ENCODE peak calls at places on chromosome 5, in four cellular contexts. J, G, C and V are unnamed samples. For H3K4me1 and H3K9me3, the result is how much of the 10 kb centered on the place peaks cover.

GRCh38 chr5:13859285-13859684 is 85.2 kb downstream of the DNAH5 start:
- DNase-seq in J (no peak), G (no peak), C (no peak), V (no peak)

GRCh38 chr5:81268797-81269196 is 32.6 kb upstream of the ZCCHC9 start:
- DNase-seq in J (no peak), G (no peak), C (no peak), V (no peak)

GRCh38 chr5:69368458-69369368 is 607 bp downstream of the AK6 start:
- DNase-seq in J (peak), G (peak), C (no peak), V (peak)

GRCh38 chr5:119820608-119821007 is 191.2 kb downstream of the FAM170A start:
- DNase-seq in J (no peak), G (no peak), C (no peak), V (no peak)

GRCh38 chr5:41790038-41790776 is 80.0 kb downstream of the OXCT1 start:
- DNase-seq in J (no peak), G (no peak), C (peak), V (no peak)

GRCh38 chr5:138752341-138752950 is 779 bp upstream of the CTNNA1 start:
- DNase-seq in J (peak), G (no peak), C (no peak), V (no peak)

GRCh38 chr5:177600458-177601018 is 606 bp downstream of the B4GALT7 start:
- DNase-seq in J (no peak), G (no peak), C (no peak), V (no peak)

GRCh38 chr5:112824197-112824596 is 36.9 kb upstream of the SRP19 start:
- DNase-seq in J (no peak), G (no peak), C (no peak), V (no peak)

GRCh38 chr5:128782446-128782845 is 182.8 kb upstream of the SLC27A6 start:
- DNase-seq in J (no peak), G (no peak), C (peak), V (no peak)

GRCh38 chr5:1130218-1130946 is 18.5 kb upstream of the SLC12A7 start:
- DNase-seq in J (no peak), G (no peak), C (no peak), V (no peak)

GRCh38 chr5:134005415-134006118 is 792 bp upstream of the VDAC1 start:
- DNase-seq in J (peak), G (no peak), C (peak), V (no peak)

DNA sequence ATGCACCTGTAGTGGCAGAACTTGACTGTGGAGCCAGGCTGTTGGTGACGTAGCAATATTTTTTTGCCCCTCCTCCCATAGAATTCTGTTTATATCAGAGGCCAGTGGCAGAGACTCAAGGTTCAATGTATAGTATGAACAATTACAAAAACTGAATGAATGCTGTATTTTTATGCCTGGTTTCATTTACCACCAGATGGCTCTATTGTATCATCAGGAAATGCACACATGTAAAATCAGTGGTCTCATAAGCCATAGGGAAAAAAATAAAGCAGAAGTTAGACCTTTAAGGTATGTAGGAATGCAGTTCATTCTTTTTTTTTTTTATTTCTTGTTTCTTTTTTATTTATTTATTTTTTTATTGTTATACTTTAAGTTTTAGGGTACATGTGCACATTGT is 43.6 kb downstream of the CCDC192 start:
- DNase-seq in J (no peak), G (no peak), C (no peak), V (no peak)
- H3K4me1 ChIP-seq in J (under half), G (under half), C (under half), V (under half)

GRCh38 chr5:34685485-34686197 is 29.5 kb downstream of the RAI14 start:
- DNase-seq in J (no peak), G (no peak), C (no peak), V (no peak)

GRCh38 chr5:34688015-34688800 is 32.1 kb downstream of the RAI14 start:
- DNase-seq in J (no peak), G (no peak), C (no peak), V (no peak)

GRCh38 chr5:34687269-34688011 is 31.3 kb downstream of the RAI14 start:
- DNase-seq in J (peak), G (no peak), C (no peak), V (no peak)

GRCh38 chr5:34684980-34685352 is 28.8 kb downstream of the RAI14 start:
- DNase-seq in J (no peak), G (no peak), C (no peak), V (no peak)

DNA sequence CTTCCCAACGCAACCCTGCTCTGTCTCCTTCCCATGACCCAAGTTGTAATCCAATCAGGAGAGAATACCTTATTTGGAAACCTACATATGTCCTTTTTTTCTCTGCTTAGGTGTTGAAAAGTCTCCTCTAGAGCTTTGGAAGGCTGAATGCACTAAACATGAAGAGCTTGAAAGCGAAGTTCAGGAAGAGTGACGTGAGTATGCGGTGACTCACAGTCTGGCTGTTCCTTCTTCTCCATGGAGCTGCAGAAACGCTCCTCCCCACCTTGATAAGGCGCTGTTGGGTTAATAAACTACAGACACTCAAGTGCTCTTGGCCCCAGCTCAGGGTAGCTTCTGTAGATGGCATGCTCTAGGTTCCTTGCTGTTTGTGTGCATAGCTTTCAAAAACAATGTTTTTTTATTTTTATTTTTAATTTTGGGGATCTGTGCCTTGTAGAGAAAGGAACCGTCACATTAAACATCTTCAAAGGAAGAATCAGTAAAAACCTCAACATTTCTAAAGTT is 30.7 kb downstream of the RAI14 start:
- DNase-seq in J (peak), G (no peak), C (no peak), V (no peak)
- H3K4me3 ChIP-seq in J (no peak), G (no peak), C (no peak), V (no peak)

GRCh38 chr5:141261238-141261546 is 16.0 kb downstream of the PCDHB15 start:
- DNase-seq in J (no peak), G (no peak), C (no peak), V (no peak)

GRCh38 chr5:141258948-141259347 is 13.8 kb downstream of the PCDHB15 start:
- DNase-seq in J (no peak), G (no peak), C (no peak), V (no peak)

GRCh38 chr5:141258464-141258863 is 13.3 kb downstream of the PCDHB15 start:
- DNase-seq in J (no peak), G (no peak), C (no peak), V (no peak)

DNA sequence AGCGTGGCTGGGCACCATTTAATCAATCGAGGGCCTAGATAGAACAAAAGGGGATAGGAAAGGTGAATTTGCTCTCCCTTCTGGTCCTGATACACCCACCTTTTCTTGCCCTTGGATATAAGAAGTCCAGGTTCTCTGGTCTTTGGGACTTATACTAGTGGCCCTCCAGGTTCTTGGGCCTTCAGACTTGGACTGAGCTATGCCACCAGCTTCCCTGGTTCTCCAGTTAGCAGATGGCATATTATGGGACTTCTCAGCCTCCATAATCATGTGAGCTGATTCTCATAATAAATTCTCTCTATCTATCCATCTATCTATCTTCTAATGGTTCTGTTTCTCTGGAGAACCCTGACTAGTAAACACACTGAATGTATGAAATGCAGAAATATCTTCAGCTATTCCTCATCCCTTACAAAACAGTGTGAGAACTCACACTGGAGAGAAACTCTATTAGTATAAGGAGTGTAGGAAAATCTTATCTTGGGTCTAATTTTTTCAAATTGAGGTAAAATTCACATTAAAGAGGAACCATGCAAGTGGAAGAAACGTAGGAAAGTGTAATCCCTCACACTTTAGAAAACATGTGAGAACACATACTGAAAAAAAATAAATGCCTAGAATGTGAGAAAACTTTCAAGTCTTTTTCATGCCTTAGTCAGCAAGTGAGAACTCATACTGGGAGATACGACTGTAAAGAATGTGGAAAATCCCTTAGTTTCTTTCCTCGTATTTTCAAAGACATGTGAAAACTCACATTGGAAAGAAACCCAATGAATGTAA is 15.5 kb downstream of the PCDHB15 start:
- DNase-seq in J (no peak), G (no peak), C (no peak), V (no peak)
- H3K9me3 ChIP-seq in J (under half), G (half or more), C (under half), V (half or more)

GRCh38 chr5:132256086-132256782 is 1.3 kb upstream of the PDLIM4 start:
- DNase-seq in J (peak), G (no peak), C (no peak), V (no peak)
- H3K4me1 ChIP-seq in J (under half), G (under half), C (under half), V (under half)

GRCh38 chr5:154860123-154860522 is 1.7 kb downstream of the CNOT8 start:
- DNase-seq in J (no peak), G (no peak), C (no peak), V (no peak)
- H3K4me3 ChIP-seq in J (peak), G (peak), C (peak), V (peak)

DNA sequence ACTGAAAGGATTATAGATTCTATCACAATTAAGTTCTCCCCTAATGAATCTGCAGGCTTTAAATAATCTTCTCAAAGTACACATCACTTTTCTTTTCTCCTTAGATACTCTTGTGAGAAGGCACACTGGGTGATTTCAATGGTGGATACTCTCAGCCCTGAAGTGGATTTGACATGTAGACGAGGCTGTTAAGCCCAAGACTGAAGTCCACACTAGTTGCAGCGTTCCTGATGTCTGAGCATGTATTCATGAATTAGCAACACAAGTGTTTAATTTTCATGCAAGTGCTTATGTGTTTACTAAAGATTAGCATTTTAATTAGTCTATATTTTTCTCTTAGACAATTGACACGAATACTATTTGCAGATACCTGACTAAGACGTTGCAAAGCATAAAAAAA is 218.9 kb downstream of the TMEM161B start:
- DNase-seq in J (no peak), G (no peak), C (no peak), V (no peak)
- H3K9me3 ChIP-seq in J (under half), G (under half), C (under half), V (under half)

DNA sequence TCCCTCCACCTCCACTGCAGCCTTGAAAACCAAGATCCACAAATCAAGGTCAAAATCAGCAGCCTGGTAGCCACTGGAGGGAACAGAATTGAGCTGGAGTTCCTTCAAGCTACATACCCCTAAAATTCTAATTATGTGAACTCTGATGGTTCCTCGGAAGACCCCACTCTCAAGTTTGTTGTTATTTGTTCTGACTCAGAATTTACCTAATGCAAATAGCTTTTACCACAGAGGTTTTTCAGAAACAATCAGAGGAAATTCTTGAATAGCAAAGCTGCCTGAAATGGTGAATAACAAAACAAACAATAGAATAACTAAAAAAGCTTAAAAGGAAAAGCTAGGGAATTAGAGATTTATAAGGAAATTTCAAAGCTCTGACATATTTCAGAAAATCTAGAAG is 220.0 kb downstream of the CDH18 start:
- DNase-seq in J (no peak), G (no peak), C (no peak), V (no peak)
- H3K4me1 ChIP-seq in J (under half), G (under half), C (under half), V (under half)

DNA sequence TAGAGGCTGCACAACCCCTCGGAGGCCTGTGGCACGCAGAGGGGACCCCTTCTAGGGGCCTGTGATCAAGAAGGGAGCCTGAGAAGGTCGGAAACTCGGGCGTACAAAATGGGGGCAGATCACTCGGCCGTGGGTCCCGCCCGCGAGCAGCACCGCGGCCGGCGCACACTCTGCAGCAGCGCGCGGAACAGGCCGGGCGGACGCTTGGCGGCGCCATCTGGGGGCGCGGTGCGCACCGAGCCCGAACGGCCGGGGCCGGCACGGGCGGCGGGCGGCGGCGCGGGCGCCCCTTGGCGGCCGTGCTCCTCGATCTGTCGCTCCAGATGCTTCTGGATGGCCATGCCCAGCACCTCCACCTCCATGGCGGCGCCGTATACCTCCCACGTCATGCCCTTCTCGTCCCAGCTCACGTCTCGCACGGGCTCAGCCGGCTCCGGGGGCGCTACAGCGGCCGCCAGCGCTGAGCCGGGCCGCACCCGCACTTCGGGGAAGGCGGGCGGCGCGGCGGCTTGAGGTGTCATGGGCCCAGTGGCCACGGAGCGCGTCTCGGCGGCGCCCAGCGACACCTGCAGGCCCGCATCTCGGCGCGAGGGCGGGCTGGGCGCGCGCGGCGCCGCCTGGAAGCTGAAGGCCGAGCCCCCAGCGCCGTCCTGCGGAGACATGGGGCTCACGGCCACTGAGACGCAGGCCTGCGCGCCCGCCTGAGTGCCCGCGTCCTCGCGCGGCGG is 13.1 kb downstream of the GPRIN1 start:
- DNase-seq in J (no peak), G (peak), C (no peak), V (peak)
- H3K4me3 ChIP-seq in J (no peak), G (peak), C (no peak), V (peak)

GRCh38 chr5:97229196-97229595 is 46.1 kb upstream of the RIOK2 start:
- DNase-seq in J (no peak), G (no peak), C (no peak), V (no peak)
- H3K9me3 ChIP-seq in J (under half), G (under half), C (under half), V (under half)

GRCh38 chr5:173319610-173320100 is 8.6 kb downstream of the STC2 start:
- DNase-seq in J (no peak), G (no peak), C (no peak), V (no peak)
- H3K4me1 ChIP-seq in J (under half), G (under half), C (under half), V (under half)